ENCODE peak calls at places on chromosomes 7 and 10, in five cellular contexts. One of them, this sample, is unnamed.

GRCh38 chr10:34323197-34323596 is 491.9 kb downstream of the PARD3 start:
- DNase-seq in choroid plexus epithelial cell: peak
- DNase-seq in AG10803: peak
- DNase-seq in Calu3: no peak
- DNase-seq in progenitor cell of endocrine pancreas: no peak
- DNase-seq in this sample: no peak

GRCh38 chr10:3525832-3526449 is 259.1 kb downstream of the KLF6 start:
- DNase-seq in Calu3: peak
- DNase-seq in choroid plexus epithelial cell: peak
- DNase-seq in AG10803: peak
- DNase-seq in progenitor cell of endocrine pancreas: no peak
- DNase-seq in this sample: no peak

GRCh38 chr10:120392245-120392644 is 64.8 kb upstream of the PLPP4 start:
- DNase-seq in AG10803: no peak
- DNase-seq in Calu3: no peak
- DNase-seq in progenitor cell of endocrine pancreas: no peak
- DNase-seq in choroid plexus epithelial cell: no peak
- DNase-seq in this sample: no peak

GRCh38 chr10:3548096-3548495 is 236.9 kb downstream of the KLF6 start:
- DNase-seq in progenitor cell of endocrine pancreas: no peak
- DNase-seq in Calu3: no peak
- DNase-seq in choroid plexus epithelial cell: peak
- DNase-seq in AG10803: no peak
- DNase-seq in this sample: no peak

GRCh38 chr10:70991140-70992124 is 103.1 kb upstream of the PCBD1 start:
- DNase-seq in progenitor cell of endocrine pancreas: no peak
- DNase-seq in Calu3: no peak
- DNase-seq in AG10803: no peak
- DNase-seq in choroid plexus epithelial cell: no peak
- DNase-seq in this sample: no peak

GRCh38 chr7:3201937-3202715 is 98.9 kb upstream of the SDK1 start:
- DNase-seq in AG10803: no peak
- DNase-seq in choroid plexus epithelial cell: no peak
- DNase-seq in Calu3: no peak
- DNase-seq in progenitor cell of endocrine pancreas: no peak
- DNase-seq in this sample: no peak

GRCh38 chr7:4634166-4634565 is 47.9 kb upstream of the FOXK1 start:
- DNase-seq in AG10803: peak
- DNase-seq in Calu3: no peak
- DNase-seq in progenitor cell of endocrine pancreas: no peak
- DNase-seq in choroid plexus epithelial cell: peak
- DNase-seq in this sample: no peak

GRCh38 chr7:35905555-35905954 is 104.7 kb downstream of the SEPTIN7 start:
- DNase-seq in AG10803: peak
- DNase-seq in Calu3: no peak
- DNase-seq in progenitor cell of endocrine pancreas: no peak
- DNase-seq in choroid plexus epithelial cell: peak
- DNase-seq in this sample: no peak

GRCh38 chr7:18064242-18064838 is 36.7 kb upstream of the PRPS1L1 start:
- DNase-seq in choroid plexus epithelial cell: peak
- DNase-seq in Calu3: peak
- DNase-seq in progenitor cell of endocrine pancreas: no peak
- DNase-seq in AG10803: peak
- DNase-seq in this sample: no peak

GRCh38 chr10:80518143-80518806 is 19.4 kb upstream of the SH2D4B start:
- DNase-seq in Calu3: no peak
- DNase-seq in AG10803: no peak
- DNase-seq in progenitor cell of endocrine pancreas: no peak
- DNase-seq in choroid plexus epithelial cell: no peak
- DNase-seq in this sample: no peak

GRCh38 chr10:63901916-63902315 is 380.7 kb downstream of the REEP3 start:
- DNase-seq in progenitor cell of endocrine pancreas: no peak
- DNase-seq in AG10803: peak
- DNase-seq in choroid plexus epithelial cell: peak
- DNase-seq in Calu3: no peak
- DNase-seq in this sample: no peak

GRCh38 chr10:91521444-91521843 is 111.3 kb downstream of the HECTD2 start:
- DNase-seq in progenitor cell of endocrine pancreas: no peak
- DNase-seq in choroid plexus epithelial cell: peak
- DNase-seq in AG10803: peak
- DNase-seq in Calu3: no peak
- DNase-seq in this sample: no peak

GRCh38 chr10:132061465-132062180 is 4.1 kb upstream of the JAKMIP3 start:
- DNase-seq in choroid plexus epithelial cell: no peak
- DNase-seq in AG10803: no peak
- DNase-seq in progenitor cell of endocrine pancreas: no peak
- DNase-seq in Calu3: no peak
- DNase-seq in this sample: no peak

GRCh38 chr10:119362122-119362521 is 154.8 kb downstream of the GRK5 start:
- DNase-seq in AG10803: no peak
- DNase-seq in Calu3: no peak
- DNase-seq in choroid plexus epithelial cell: no peak
- DNase-seq in progenitor cell of endocrine pancreas: no peak
- DNase-seq in this sample: no peak

GRCh38 chr10:27285093-27285492 is 44.5 kb upstream of the ACBD5 start:
- DNase-seq in choroid plexus epithelial cell: peak
- DNase-seq in AG10803: peak
- DNase-seq in progenitor cell of endocrine pancreas: no peak
- DNase-seq in Calu3: peak
- DNase-seq in this sample: no peak

GRCh38 chr7:34163956-34164355 is 258.6 kb downstream of the BMPER start:
- DNase-seq in choroid plexus epithelial cell: no peak
- DNase-seq in progenitor cell of endocrine pancreas: no peak
- DNase-seq in AG10803: no peak
- DNase-seq in Calu3: no peak
- DNase-seq in this sample: no peak

GRCh38 chr7:120988591-120989299 is at the start of gene CPED1:
- DNase-seq in AG10803: peak
- DNase-seq in Calu3: peak
- DNase-seq in choroid plexus epithelial cell: peak
- DNase-seq in progenitor cell of endocrine pancreas: peak
- DNase-seq in this sample: no peak

GRCh38 chr10:114115661-114116060 is 58.3 kb downstream of the CCDC186 start:
- DNase-seq in AG10803: no peak
- DNase-seq in choroid plexus epithelial cell: no peak
- DNase-seq in progenitor cell of endocrine pancreas: no peak
- DNase-seq in Calu3: no peak
- DNase-seq in this sample: no peak

GRCh38 chr10:114110174-114110972 is 63.6 kb downstream of the CCDC186 start:
- DNase-seq in choroid plexus epithelial cell: peak
- DNase-seq in Calu3: no peak
- DNase-seq in progenitor cell of endocrine pancreas: no peak
- DNase-seq in AG10803: no peak
- DNase-seq in this sample: no peak
- TF ChIP-seq CTCF in choroid plexus epithelial cell: peak
- TF ChIP-seq CTCF in Calu3: no peak
- TF ChIP-seq CTCF in progenitor cell of endocrine pancreas: peak
- TF ChIP-seq CTCF in AG10803: peak
- TF ChIP-seq CTCF in this sample: no peak

DNA sequence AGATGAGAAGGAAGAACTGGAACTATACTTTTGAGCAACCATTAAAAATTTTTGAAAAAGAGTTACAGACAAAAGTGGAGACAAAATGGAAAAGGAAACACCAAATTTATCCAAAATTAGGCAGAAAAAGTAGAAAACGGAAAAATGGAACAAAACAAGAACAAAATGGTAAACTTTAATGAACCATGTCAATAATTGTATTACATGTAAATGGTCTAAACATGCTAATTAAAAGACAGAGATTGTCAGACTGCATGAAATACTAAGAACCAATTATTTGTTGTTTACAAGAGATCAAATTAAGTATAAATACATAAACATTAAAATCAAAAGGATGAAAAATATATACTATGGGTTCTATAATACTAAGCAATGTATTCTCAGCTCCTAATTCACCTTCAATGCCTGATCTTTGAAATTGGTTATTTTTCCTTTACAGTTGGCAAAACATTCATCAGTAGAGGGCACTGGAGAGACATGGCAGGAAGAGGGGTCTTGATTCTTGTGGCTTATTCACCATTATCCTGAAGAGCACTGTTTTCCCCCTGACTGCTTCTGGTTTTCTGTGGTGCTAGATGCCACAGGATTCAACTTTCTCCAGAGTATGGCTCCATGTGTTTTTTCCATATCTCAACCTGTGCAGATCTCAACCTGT is 124.9 kb downstream of the ELFN1 start:
- DNase-seq in AG10803: no peak
- DNase-seq in choroid plexus epithelial cell: no peak
- DNase-seq in progenitor cell of endocrine pancreas: no peak
- DNase-seq in Calu3: no peak
- DNase-seq in this sample: no peak
- TF ChIP-seq CTCF in AG10803: no peak
- TF ChIP-seq CTCF in choroid plexus epithelial cell: peak
- TF ChIP-seq CTCF in progenitor cell of endocrine pancreas: peak
- TF ChIP-seq CTCF in Calu3: no peak
- TF ChIP-seq CTCF in this sample: no peak

GRCh38 chr10:96831200-96831866 is 765 bp upstream of the LCOR start:
- DNase-seq in progenitor cell of endocrine pancreas: no peak
- DNase-seq in Calu3: no peak
- DNase-seq in AG10803: no peak
- DNase-seq in choroid plexus epithelial cell: no peak
- DNase-seq in this sample: no peak
- TF ChIP-seq CTCF in progenitor cell of endocrine pancreas: no peak
- TF ChIP-seq CTCF in Calu3: no peak
- TF ChIP-seq CTCF in AG10803: no peak
- TF ChIP-seq CTCF in choroid plexus epithelial cell: no peak
- TF ChIP-seq CTCF in this sample: no peak

GRCh38 chr7:148723166-148723559 is 24.5 kb downstream of the CUL1 start:
- DNase-seq in progenitor cell of endocrine pancreas: no peak
- DNase-seq in AG10803: no peak
- DNase-seq in choroid plexus epithelial cell: peak
- DNase-seq in Calu3: no peak
- DNase-seq in this sample: no peak

GRCh38 chr7:148726385-148726784 is 27.7 kb downstream of the CUL1 start:
- DNase-seq in progenitor cell of endocrine pancreas: no peak
- DNase-seq in AG10803: no peak
- DNase-seq in Calu3: no peak
- DNase-seq in choroid plexus epithelial cell: no peak
- DNase-seq in this sample: no peak

GRCh38 chr7:148723846-148724245 is 25.1 kb downstream of the CUL1 start:
- DNase-seq in choroid plexus epithelial cell: peak
- DNase-seq in Calu3: no peak
- DNase-seq in progenitor cell of endocrine pancreas: no peak
- DNase-seq in AG10803: no peak
- DNase-seq in this sample: no peak

GRCh38 chr7:148729984-148730733 is 31.5 kb downstream of the CUL1 start:
- DNase-seq in choroid plexus epithelial cell: peak
- DNase-seq in Calu3: no peak
- DNase-seq in AG10803: peak
- DNase-seq in progenitor cell of endocrine pancreas: no peak
- DNase-seq in this sample: no peak

GRCh38 chr7:148727501-148728278 is 29.0 kb downstream of the CUL1 start:
- DNase-seq in choroid plexus epithelial cell: no peak
- DNase-seq in AG10803: no peak
- DNase-seq in Calu3: no peak
- DNase-seq in progenitor cell of endocrine pancreas: no peak
- DNase-seq in this sample: no peak
- TF ChIP-seq CTCF in choroid plexus epithelial cell: no peak
- TF ChIP-seq CTCF in AG10803: no peak
- TF ChIP-seq CTCF in Calu3: no peak
- TF ChIP-seq CTCF in progenitor cell of endocrine pancreas: no peak
- TF ChIP-seq CTCF in this sample: no peak